ENCODE peak calls at places on chromosomes 5 and 9, in six cellular contexts. One of them, this sample, is unnamed.

GRCh38 chr5:3216386-3216785 is 379.2 kb upstream of the IRX1 start:
- DNase-seq in heart left ventricle: no peak
- DNase-seq in esophagus squamous epithelium: no peak
- DNase-seq in GM12865: no peak
- DNase-seq in GM10248: no peak
- DNase-seq in CD8-positive, alpha-beta T cell: no peak
- DNase-seq in this sample: no peak

GRCh38 chr5:61254969-61255555 is 77.0 kb upstream of the ZSWIM6 start:
- DNase-seq in GM10248: no peak
- DNase-seq in heart left ventricle: no peak
- DNase-seq in GM12865: no peak
- DNase-seq in CD8-positive, alpha-beta T cell: no peak
- DNase-seq in esophagus squamous epithelium: no peak
- DNase-seq in this sample: no peak

GRCh38 chr5:147507480-147508126 is 2.3 kb downstream of the DPYSL3 start:
- DNase-seq in CD8-positive, alpha-beta T cell: no peak
- DNase-seq in GM10248: no peak
- DNase-seq in esophagus squamous epithelium: no peak
- DNase-seq in heart left ventricle: no peak
- DNase-seq in GM12865: no peak
- DNase-seq in this sample: no peak

GRCh38 chr9:126522957-126523356 is 90.8 kb upstream of the LMX1B start:
- DNase-seq in CD8-positive, alpha-beta T cell: no peak
- DNase-seq in heart left ventricle: peak
- DNase-seq in esophagus squamous epithelium: no peak
- DNase-seq in GM12865: no peak
- DNase-seq in GM10248: no peak
- DNase-seq in this sample: no peak

GRCh38 chr9:86939896-86940295 is 7.4 kb downstream of the GAS1 start:
- DNase-seq in CD8-positive, alpha-beta T cell: no peak
- DNase-seq in GM12865: no peak
- DNase-seq in heart left ventricle: no peak
- DNase-seq in esophagus squamous epithelium: no peak
- DNase-seq in GM10248: no peak
- DNase-seq in this sample: no peak

GRCh38 chr5:6633469-6634326 is 458 bp downstream of the SRD5A1 start:
- DNase-seq in esophagus squamous epithelium: no peak
- DNase-seq in GM12865: no peak
- DNase-seq in CD8-positive, alpha-beta T cell: peak
- DNase-seq in GM10248: no peak
- DNase-seq in heart left ventricle: no peak
- DNase-seq in this sample: no peak

GRCh38 chr9:74117731-74118130 is 379.4 kb upstream of the RORB start:
- DNase-seq in esophagus squamous epithelium: no peak
- DNase-seq in CD8-positive, alpha-beta T cell: no peak
- DNase-seq in heart left ventricle: no peak
- DNase-seq in GM10248: no peak
- DNase-seq in GM12865: no peak
- DNase-seq in this sample: no peak

GRCh38 chr5:26761040-26761439 is 277.3 kb downstream of the CDH9 start:
- DNase-seq in GM12865: no peak
- DNase-seq in GM10248: no peak
- DNase-seq in esophagus squamous epithelium: no peak
- DNase-seq in CD8-positive, alpha-beta T cell: no peak
- DNase-seq in heart left ventricle: no peak
- DNase-seq in this sample: no peak

GRCh38 chr9:114310471-114311450 is 12.1 kb upstream of the ORM1 start:
- DNase-seq in GM12865: no peak
- DNase-seq in GM10248: no peak
- DNase-seq in heart left ventricle: no peak
- DNase-seq in esophagus squamous epithelium: no peak
- DNase-seq in CD8-positive, alpha-beta T cell: peak
- DNase-seq in this sample: no peak

GRCh38 chr9:77770340-77770739 is 122.2 kb upstream of the GNA14 start:
- DNase-seq in heart left ventricle: no peak
- DNase-seq in GM12865: no peak
- DNase-seq in GM10248: no peak
- DNase-seq in CD8-positive, alpha-beta T cell: no peak
- DNase-seq in esophagus squamous epithelium: no peak
- DNase-seq in this sample: no peak

GRCh38 chr9:81391457-81391825 is 297.9 kb downstream of the TLE1 start:
- DNase-seq in GM12865: no peak
- DNase-seq in heart left ventricle: no peak
- DNase-seq in esophagus squamous epithelium: no peak
- DNase-seq in CD8-positive, alpha-beta T cell: no peak
- DNase-seq in GM10248: no peak
- DNase-seq in this sample: no peak

GRCh38 chr5:60161340-60161934 is 267.9 kb upstream of the PDE4D start:
- DNase-seq in esophagus squamous epithelium: no peak
- DNase-seq in GM10248: peak
- DNase-seq in CD8-positive, alpha-beta T cell: no peak
- DNase-seq in GM12865: peak
- DNase-seq in heart left ventricle: no peak
- DNase-seq in this sample: no peak

GRCh38 chr5:77210091-77211012 is at the start of gene PDE8B:
- DNase-seq in heart left ventricle: no peak
- DNase-seq in esophagus squamous epithelium: no peak
- DNase-seq in CD8-positive, alpha-beta T cell: no peak
- DNase-seq in GM10248: peak
- DNase-seq in GM12865: no peak
- DNase-seq in this sample: no peak

GRCh38 chr5:16128944-16129343 is 50.6 kb downstream of the MARCHF11 start:
- DNase-seq in CD8-positive, alpha-beta T cell: no peak
- DNase-seq in esophagus squamous epithelium: no peak
- DNase-seq in GM12865: no peak
- DNase-seq in GM10248: no peak
- DNase-seq in heart left ventricle: no peak
- DNase-seq in this sample: no peak

GRCh38 chr5:16131878-16132277 is 47.7 kb downstream of the MARCHF11 start:
- DNase-seq in GM10248: no peak
- DNase-seq in esophagus squamous epithelium: no peak
- DNase-seq in heart left ventricle: no peak
- DNase-seq in GM12865: no peak
- DNase-seq in CD8-positive, alpha-beta T cell: no peak
- DNase-seq in this sample: no peak

DNA sequence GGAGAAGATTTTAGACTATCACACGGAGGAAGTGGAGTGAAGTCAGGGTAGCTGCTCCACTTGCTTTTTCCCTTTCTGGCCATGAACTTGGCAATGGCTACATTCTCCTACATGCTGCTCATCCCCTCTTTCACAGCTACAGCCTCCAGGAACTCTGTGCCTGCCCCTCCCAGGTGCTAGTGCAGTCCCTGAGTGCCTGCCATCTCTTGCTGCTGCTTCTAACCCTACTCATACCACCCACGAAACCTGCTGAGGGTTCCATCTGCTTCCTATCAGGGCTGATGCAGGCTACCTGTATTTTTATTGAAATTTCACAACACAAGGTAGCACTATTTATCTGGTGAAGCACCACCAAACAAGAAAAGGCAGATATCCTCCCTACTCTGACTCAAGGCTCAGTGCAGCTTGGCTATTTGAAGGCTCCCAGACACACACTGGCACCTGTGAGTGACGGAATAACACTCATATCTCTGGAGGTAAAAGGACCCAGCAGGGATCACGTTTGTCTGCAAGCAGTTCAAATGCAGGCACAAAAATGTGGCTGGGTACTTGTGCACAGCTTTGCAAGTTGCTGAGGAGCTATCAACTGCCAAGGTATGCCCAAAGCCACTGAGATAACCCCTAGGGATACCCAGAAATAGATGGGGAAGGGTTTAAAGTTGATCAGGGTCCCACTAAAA is 51.6 kb downstream of the MARCHF11 start:
- DNase-seq in CD8-positive, alpha-beta T cell: no peak
- DNase-seq in esophagus squamous epithelium: no peak
- DNase-seq in GM10248: no peak
- DNase-seq in heart left ventricle: no peak
- DNase-seq in GM12865: no peak
- DNase-seq in this sample: no peak
- TF ChIP-seq CTCF in CD8-positive, alpha-beta T cell: no peak
- TF ChIP-seq CTCF in esophagus squamous epithelium: no peak
- TF ChIP-seq CTCF in GM10248: no peak
- TF ChIP-seq CTCF in heart left ventricle: no peak
- TF ChIP-seq CTCF in GM12865: no peak
- TF ChIP-seq CTCF in this sample: no peak

DNA sequence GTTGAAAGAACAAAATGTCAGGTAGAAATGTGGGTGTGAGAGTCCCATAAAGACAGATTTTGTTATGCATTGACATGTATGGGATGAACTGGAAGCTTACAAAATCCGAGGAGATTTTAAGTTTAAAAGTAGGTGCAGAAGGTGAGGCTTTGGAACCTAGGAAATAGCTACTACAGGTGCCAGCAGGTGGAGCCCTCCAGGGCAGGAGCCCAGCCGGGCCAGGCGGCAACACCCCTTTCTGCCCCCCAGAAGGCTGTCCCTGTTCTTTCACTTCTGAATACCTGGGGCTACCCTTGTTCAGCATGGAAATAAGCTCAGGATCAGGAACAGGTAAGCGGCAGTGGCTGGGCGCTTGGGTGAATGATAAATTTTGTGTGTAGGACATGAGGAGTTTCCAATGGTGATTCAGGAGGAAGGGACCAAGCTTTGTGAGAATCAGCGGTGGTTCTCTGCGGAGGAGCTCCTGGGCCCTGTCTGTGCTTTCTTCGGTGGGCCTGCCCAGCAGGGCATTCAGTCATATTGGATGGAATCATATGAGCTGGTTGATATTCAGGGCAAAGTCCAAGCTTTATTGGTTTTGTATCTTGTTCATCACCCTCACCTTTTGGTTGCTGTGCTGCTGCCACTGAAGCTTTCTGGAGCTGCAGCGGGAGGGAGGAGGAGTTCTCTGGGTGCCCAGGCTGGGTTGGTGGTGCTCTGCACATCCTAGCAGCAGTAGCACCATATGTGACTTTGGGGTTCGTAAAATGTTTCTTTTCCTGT is 12.3 kb downstream of the PCBD2 start:
- DNase-seq in heart left ventricle: no peak
- DNase-seq in GM10248: no peak
- DNase-seq in esophagus squamous epithelium: no peak
- DNase-seq in CD8-positive, alpha-beta T cell: no peak
- DNase-seq in GM12865: no peak
- DNase-seq in this sample: no peak
- TF ChIP-seq CTCF in heart left ventricle: no peak
- TF ChIP-seq CTCF in GM10248: peak
- TF ChIP-seq CTCF in esophagus squamous epithelium: no peak
- TF ChIP-seq CTCF in CD8-positive, alpha-beta T cell: no peak
- TF ChIP-seq CTCF in GM12865: peak
- TF ChIP-seq CTCF in this sample: no peak

DNA sequence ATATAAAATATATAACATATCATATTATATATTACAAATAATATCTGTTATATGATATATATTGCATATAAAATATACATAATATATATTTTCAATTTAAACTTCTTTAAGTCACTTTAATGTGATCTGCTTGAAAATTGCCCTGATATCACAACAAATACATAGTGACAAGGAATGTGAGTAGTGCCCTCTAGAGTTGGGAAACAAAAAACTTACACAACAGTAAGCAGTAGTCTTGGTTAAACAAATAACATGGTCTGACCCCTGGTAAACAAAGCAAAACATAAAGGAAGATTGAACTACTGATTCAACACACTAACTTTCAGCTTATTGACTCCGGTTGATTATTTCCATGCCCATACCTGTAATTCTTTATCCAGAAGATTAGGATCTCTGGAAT is 188.3 kb upstream of the NMUR2 start:
- DNase-seq in esophagus squamous epithelium: no peak
- DNase-seq in CD8-positive, alpha-beta T cell: no peak
- DNase-seq in GM12865: peak
- DNase-seq in GM10248: no peak
- DNase-seq in heart left ventricle: no peak
- DNase-seq in this sample: no peak
- TF ChIP-seq CTCF in esophagus squamous epithelium: no peak
- TF ChIP-seq CTCF in CD8-positive, alpha-beta T cell: no peak
- TF ChIP-seq CTCF in GM12865: peak
- TF ChIP-seq CTCF in GM10248: no peak
- TF ChIP-seq CTCF in heart left ventricle: no peak
- TF ChIP-seq CTCF in this sample: no peak

GRCh38 chr9:128159784-128160602 is at the start of gene BBLN:
- DNase-seq in heart left ventricle: peak
- DNase-seq in CD8-positive, alpha-beta T cell: peak
- DNase-seq in esophagus squamous epithelium: peak
- DNase-seq in GM12865: peak
- DNase-seq in GM10248: peak
- DNase-seq in this sample: peak
- TF ChIP-seq CTCF in heart left ventricle: no peak
- TF ChIP-seq CTCF in CD8-positive, alpha-beta T cell: no peak
- TF ChIP-seq CTCF in esophagus squamous epithelium: no peak
- TF ChIP-seq CTCF in GM12865: no peak
- TF ChIP-seq CTCF in GM10248: no peak
- TF ChIP-seq CTCF in this sample: no peak

GRCh38 chr9:8860925-8861324 is 1061.3 kb upstream of the DMAC1 start:
- DNase-seq in GM10248: no peak
- DNase-seq in CD8-positive, alpha-beta T cell: no peak
- DNase-seq in esophagus squamous epithelium: no peak
- DNase-seq in GM12865: no peak
- DNase-seq in heart left ventricle: no peak
- DNase-seq in this sample: no peak
- TF ChIP-seq CTCF in GM10248: no peak
- TF ChIP-seq CTCF in CD8-positive, alpha-beta T cell: no peak
- TF ChIP-seq CTCF in esophagus squamous epithelium: no peak
- TF ChIP-seq CTCF in GM12865: no peak
- TF ChIP-seq CTCF in heart left ventricle: no peak
- TF ChIP-seq CTCF in this sample: no peak

DNA sequence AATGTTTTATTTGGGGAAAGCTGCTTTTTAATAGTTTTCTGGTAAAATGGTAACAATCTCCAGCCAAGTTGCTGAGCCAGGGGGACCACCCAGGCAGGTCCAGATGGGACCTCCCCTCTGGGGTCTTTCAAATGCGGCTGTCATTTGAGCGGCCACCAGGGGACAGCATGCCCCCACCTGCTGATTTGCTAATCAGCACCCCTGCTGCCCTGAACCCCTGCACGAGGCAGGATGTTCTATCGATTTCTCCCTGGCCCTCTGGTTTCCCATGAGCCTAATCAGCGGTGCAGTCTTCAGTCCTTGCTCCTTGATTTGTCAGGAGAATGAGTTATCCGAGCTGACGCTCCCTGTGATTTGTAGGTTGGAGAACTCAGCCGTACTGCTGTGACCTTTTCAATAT is 247.0 kb downstream of the FSTL4 start:
- DNase-seq in CD8-positive, alpha-beta T cell: no peak
- DNase-seq in esophagus squamous epithelium: no peak
- DNase-seq in GM10248: no peak
- DNase-seq in GM12865: no peak
- DNase-seq in heart left ventricle: no peak
- DNase-seq in this sample: no peak
- TF ChIP-seq CTCF in CD8-positive, alpha-beta T cell: no peak
- TF ChIP-seq CTCF in esophagus squamous epithelium: no peak
- TF ChIP-seq CTCF in GM10248: no peak
- TF ChIP-seq CTCF in GM12865: peak
- TF ChIP-seq CTCF in heart left ventricle: peak
- TF ChIP-seq CTCF in this sample: no peak

DNA sequence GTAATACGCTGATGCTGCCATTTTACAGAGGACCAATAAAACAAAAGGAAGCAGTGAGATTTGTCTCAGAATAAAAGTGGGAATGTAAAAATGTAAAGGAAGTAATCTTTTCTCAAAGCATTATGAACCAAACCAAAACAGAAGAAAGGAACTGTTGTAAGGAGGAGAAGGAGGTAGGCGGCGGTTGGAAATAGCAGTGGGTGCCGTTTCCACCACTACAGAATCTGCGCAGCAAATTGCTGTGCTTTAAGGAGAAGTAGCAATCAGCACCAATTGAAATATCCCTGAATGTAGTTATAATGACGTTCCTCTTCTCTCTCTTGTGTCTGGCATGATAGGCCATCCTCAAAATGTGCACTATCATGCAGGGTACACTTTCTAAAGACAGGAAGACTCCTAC is 455.1 kb upstream of the TLE4 start:
- DNase-seq in GM10248: no peak
- DNase-seq in GM12865: no peak
- DNase-seq in heart left ventricle: no peak
- DNase-seq in CD8-positive, alpha-beta T cell: no peak
- DNase-seq in esophagus squamous epithelium: no peak
- DNase-seq in this sample: no peak
- TF ChIP-seq CTCF in GM10248: no peak
- TF ChIP-seq CTCF in GM12865: no peak
- TF ChIP-seq CTCF in heart left ventricle: no peak
- TF ChIP-seq CTCF in CD8-positive, alpha-beta T cell: no peak
- TF ChIP-seq CTCF in esophagus squamous epithelium: no peak
- TF ChIP-seq CTCF in this sample: no peak

This sample was measured in activated B cell treated with CpG ODN at 0.5 μM for 24 hours.